ENCODE peak calls at places on chromosomes 3 and 15, in seven cellular contexts. One of them, this sample, is unnamed.
A peak's percentile ranks its signal among the peaks of the same experiment; 100 is the strongest.

GRCh38 chr15:81914734-81915234 is 131.0 kb downstream of the MEX3B start:
- DNase-seq in tibial nerve: no peak
- DNase-seq in ascending aorta: no peak
- DNase-seq in AG10803: no peak
- DNase-seq in body of pancreas: peak; percentile 15
- DNase-seq in stomach: no peak
- DNase-seq in BJ: no peak
- DNase-seq in this sample: no peak

GRCh38 chr3:70358978-70359580 is 46.6 kb upstream of the MDFIC2 start:
- DNase-seq in tibial nerve: peak; percentile 45
- DNase-seq in ascending aorta: no peak
- DNase-seq in AG10803: peak; percentile 34
- DNase-seq in body of pancreas: peak; percentile 12
- DNase-seq in stomach: no peak
- DNase-seq in BJ: no peak
- DNase-seq in this sample: peak; percentile 18

GRCh38 chr15:85318048-85318731 is 62.2 kb upstream of the AKAP13 start:
- DNase-seq in tibial nerve: no peak
- DNase-seq in ascending aorta: no peak
- DNase-seq in AG10803: peak; percentile 92
- DNase-seq in body of pancreas: peak; percentile 28
- DNase-seq in stomach: peak; percentile 38
- DNase-seq in BJ: peak; percentile 89
- DNase-seq in this sample: no peak

GRCh38 chr15:36612063-36612788 is 32.8 kb downstream of the CDIN1 start:
- DNase-seq in tibial nerve: no peak
- DNase-seq in ascending aorta: no peak
- DNase-seq in AG10803: peak; percentile 80
- DNase-seq in body of pancreas: no peak
- DNase-seq in stomach: no peak
- DNase-seq in BJ: peak; percentile 75
- DNase-seq in this sample: peak; percentile 48

GRCh38 chr3:74630602-74631001 is 16.1 kb upstream of the CNTN3 start:
- DNase-seq in tibial nerve: peak; percentile 43
- DNase-seq in ascending aorta: no peak
- DNase-seq in AG10803: peak; percentile 72
- DNase-seq in body of pancreas: no peak
- DNase-seq in stomach: no peak
- DNase-seq in BJ: no peak
- DNase-seq in this sample: no peak

GRCh38 chr3:52120576-52121458 is 33.4 kb downstream of the POC1A start:
- DNase-seq in tibial nerve: no peak
- DNase-seq in ascending aorta: no peak
- DNase-seq in AG10803: no peak
- DNase-seq in body of pancreas: no peak
- DNase-seq in stomach: no peak
- DNase-seq in BJ: no peak
- DNase-seq in this sample: no peak

GRCh38 chr3:159234306-159234705 is 432.5 kb downstream of the MFSD1 start:
- DNase-seq in tibial nerve: no peak
- DNase-seq in ascending aorta: no peak
- DNase-seq in AG10803: peak; percentile 48
- DNase-seq in body of pancreas: no peak
- DNase-seq in stomach: no peak
- DNase-seq in BJ: no peak
- DNase-seq in this sample: peak; percentile 30

GRCh38 chr15:52076889-52077781 is 35.4 kb downstream of the BCL2L10 start:
- DNase-seq in tibial nerve: no peak
- DNase-seq in ascending aorta: no peak
- DNase-seq in AG10803: peak; percentile 72
- DNase-seq in body of pancreas: no peak
- DNase-seq in stomach: no peak
- DNase-seq in BJ: peak; percentile 18
- DNase-seq in this sample: no peak

GRCh38 chr3:194518652-194519051 is 31.9 kb upstream of the ATP13A3 start:
- DNase-seq in tibial nerve: no peak
- DNase-seq in ascending aorta: no peak
- DNase-seq in AG10803: peak; percentile 61
- DNase-seq in body of pancreas: no peak
- DNase-seq in stomach: no peak
- DNase-seq in BJ: peak; percentile 46
- DNase-seq in this sample: no peak

GRCh38 chr15:75864213-75865059 is 21.2 kb downstream of the UBE2Q2 start:
- DNase-seq in tibial nerve: no peak
- DNase-seq in ascending aorta: no peak
- DNase-seq in AG10803: no peak
- DNase-seq in body of pancreas: no peak
- DNase-seq in stomach: no peak
- DNase-seq in BJ: no peak
- DNase-seq in this sample: no peak

GRCh38 chr3:178436773-178437172 is 99.5 kb upstream of the KCNMB2 start:
- DNase-seq in tibial nerve: no peak
- DNase-seq in ascending aorta: no peak
- DNase-seq in AG10803: peak; percentile 87
- DNase-seq in body of pancreas: no peak
- DNase-seq in stomach: no peak
- DNase-seq in BJ: peak; percentile 49
- DNase-seq in this sample: peak; percentile 3

GRCh38 chr3:136728918-136729317 is 23.3 kb downstream of the STAG1 start:
- DNase-seq in tibial nerve: no peak
- DNase-seq in ascending aorta: no peak
- DNase-seq in AG10803: peak; percentile 96
- DNase-seq in body of pancreas: no peak
- DNase-seq in stomach: no peak
- DNase-seq in BJ: peak; percentile 63
- DNase-seq in this sample: peak; percentile 7

GRCh38 chr15:101294731-101295606 is at the start of gene SNRPA1:
- DNase-seq in tibial nerve: peak; percentile 96
- DNase-seq in ascending aorta: peak; percentile 99
- DNase-seq in AG10803: peak; percentile 96
- DNase-seq in body of pancreas: peak; percentile 99
- DNase-seq in stomach: peak; percentile 99
- DNase-seq in BJ: peak; percentile 52
- DNase-seq in this sample: peak; percentile 75

GRCh38 chr15:73912030-73912596 is 14.1 kb upstream of the LOXL1 start:
- DNase-seq in tibial nerve: no peak
- DNase-seq in ascending aorta: no peak
- DNase-seq in AG10803: no peak
- DNase-seq in body of pancreas: no peak
- DNase-seq in stomach: no peak
- DNase-seq in BJ: no peak
- DNase-seq in this sample: no peak

GRCh38 chr3:61908344-61908743 is 347.0 kb downstream of the PTPRG start:
- DNase-seq in tibial nerve: no peak
- DNase-seq in ascending aorta: no peak
- DNase-seq in AG10803: peak; percentile 54
- DNase-seq in body of pancreas: no peak
- DNase-seq in stomach: no peak
- DNase-seq in BJ: peak; percentile 24
- DNase-seq in this sample: no peak

GRCh38 chr15:75884041-75884440 is 19.6 kb upstream of the FBXO22 start:
- DNase-seq in tibial nerve: no peak
- DNase-seq in ascending aorta: no peak
- DNase-seq in AG10803: peak; percentile 51
- DNase-seq in body of pancreas: no peak
- DNase-seq in stomach: no peak
- DNase-seq in BJ: no peak
- DNase-seq in this sample: no peak

GRCh38 chr3:69745503-69745902 is 6.2 kb downstream of the MITF start:
- DNase-seq in tibial nerve: no peak
- DNase-seq in ascending aorta: no peak
- DNase-seq in AG10803: no peak
- DNase-seq in body of pancreas: no peak
- DNase-seq in stomach: no peak
- DNase-seq in BJ: no peak
- DNase-seq in this sample: no peak

GRCh38 chr15:96551722-96552121 is 221.2 kb downstream of the NR2F2 start:
- DNase-seq in tibial nerve: no peak
- DNase-seq in ascending aorta: no peak
- DNase-seq in AG10803: no peak
- DNase-seq in body of pancreas: no peak
- DNase-seq in stomach: no peak
- DNase-seq in BJ: no peak
- DNase-seq in this sample: no peak

GRCh38 chr15:65558997-65559760 is 28.9 kb downstream of the HACD3 start:
- DNase-seq in tibial nerve: no peak
- DNase-seq in ascending aorta: no peak
- DNase-seq in AG10803: no peak
- DNase-seq in body of pancreas: no peak
- DNase-seq in stomach: no peak
- DNase-seq in BJ: no peak
- DNase-seq in this sample: no peak

GRCh38 chr3:80275120-80275519 is 507.3 kb upstream of the ROBO1 start:
- DNase-seq in tibial nerve: no peak
- DNase-seq in ascending aorta: no peak
- DNase-seq in AG10803: no peak
- DNase-seq in body of pancreas: no peak
- DNase-seq in stomach: no peak
- DNase-seq in BJ: no peak
- DNase-seq in this sample: no peak

GRCh38 chr15:73983211-73983727 is 8.8 kb downstream of the STOML1 start:
- DNase-seq in tibial nerve: no peak
- DNase-seq in ascending aorta: peak; percentile 81
- DNase-seq in AG10803: peak; percentile 88
- DNase-seq in body of pancreas: no peak
- DNase-seq in stomach: no peak
- DNase-seq in BJ: no peak
- DNase-seq in this sample: peak; percentile 48

GRCh38 chr3:128725547-128725931 is 444 bp upstream of the RAB7A start:
- DNase-seq in tibial nerve: peak; percentile 22
- DNase-seq in ascending aorta: no peak
- DNase-seq in AG10803: no peak
- DNase-seq in body of pancreas: no peak
- DNase-seq in stomach: no peak
- DNase-seq in BJ: no peak
- DNase-seq in this sample: no peak

GRCh38 chr15:85667491-85668424 is 127.0 kb downstream of the KLHL25 start:
- DNase-seq in tibial nerve: peak; percentile 53
- DNase-seq in ascending aorta: peak; percentile 87
- DNase-seq in AG10803: peak; percentile 99
- DNase-seq in body of pancreas: peak; percentile 55
- DNase-seq in stomach: no peak
- DNase-seq in BJ: peak; percentile 99
- DNase-seq in this sample: peak; percentile 97

GRCh38 chr3:37969601-37970100 is 20.9 kb upstream of the VILL start:
- DNase-seq in tibial nerve: no peak
- DNase-seq in ascending aorta: no peak
- DNase-seq in AG10803: no peak
- DNase-seq in body of pancreas: no peak
- DNase-seq in stomach: no peak
- DNase-seq in BJ: no peak
- DNase-seq in this sample: no peak

GRCh38 chr3:29338981-29339833 is 58.3 kb downstream of the RBMS3 start:
- DNase-seq in tibial nerve: no peak
- DNase-seq in ascending aorta: no peak
- DNase-seq in AG10803: peak; percentile 76
- DNase-seq in body of pancreas: no peak
- DNase-seq in stomach: no peak
- DNase-seq in BJ: no peak
- DNase-seq in this sample: no peak

GRCh38 chr15:80565988-80566387 is 129.1 kb upstream of the ABHD17C start:
- DNase-seq in tibial nerve: no peak
- DNase-seq in ascending aorta: no peak
- DNase-seq in AG10803: no peak
- DNase-seq in body of pancreas: no peak
- DNase-seq in stomach: no peak
- DNase-seq in BJ: no peak
- DNase-seq in this sample: no peak

GRCh38 chr15:59160880-59161593 is 45.6 kb upstream of the LDHAL6B start:
- DNase-seq in tibial nerve: no peak
- DNase-seq in ascending aorta: no peak
- DNase-seq in AG10803: no peak
- DNase-seq in body of pancreas: no peak
- DNase-seq in stomach: no peak
- DNase-seq in BJ: no peak
- DNase-seq in this sample: no peak

GRCh38 chr3:12286927-12287726 is 1.7 kb upstream of the PPARG start:
- DNase-seq in tibial nerve: no peak
- DNase-seq in ascending aorta: peak; percentile 66
- DNase-seq in AG10803: no peak
- DNase-seq in body of pancreas: peak; percentile 15
- DNase-seq in stomach: peak; percentile 49
- DNase-seq in BJ: no peak
- DNase-seq in this sample: no peak
- TF ChIP-seq CTCF in tibial nerve: no peak
- TF ChIP-seq CTCF in ascending aorta: no peak
- TF ChIP-seq CTCF in AG10803: no peak
- TF ChIP-seq CTCF in body of pancreas: no peak
- TF ChIP-seq CTCF in stomach: no peak
- TF ChIP-seq CTCF in BJ: peak; percentile 26
- TF ChIP-seq CTCF in this sample: peak; percentile 22

GRCh38 chr3:53147161-53147902 is 13.7 kb upstream of the PRKCD start:
- DNase-seq in tibial nerve: no peak
- DNase-seq in ascending aorta: no peak
- DNase-seq in AG10803: no peak
- DNase-seq in body of pancreas: no peak
- DNase-seq in stomach: peak; percentile 25
- DNase-seq in BJ: no peak
- DNase-seq in this sample: no peak
- H3K4me3 ChIP-seq in tibial nerve: no peak overlapping the region
- H3K4me3 ChIP-seq in ascending aorta: no peak overlapping the region
- H3K4me3 ChIP-seq in AG10803: no peak overlapping the region
- H3K4me3 ChIP-seq in body of pancreas: no peak overlapping the region
- H3K4me3 ChIP-seq in stomach: no peak overlapping the region
- H3K4me3 ChIP-seq in BJ: no peak overlapping the region
- H3K4me3 ChIP-seq in this sample: no peak overlapping the region

DNA sequence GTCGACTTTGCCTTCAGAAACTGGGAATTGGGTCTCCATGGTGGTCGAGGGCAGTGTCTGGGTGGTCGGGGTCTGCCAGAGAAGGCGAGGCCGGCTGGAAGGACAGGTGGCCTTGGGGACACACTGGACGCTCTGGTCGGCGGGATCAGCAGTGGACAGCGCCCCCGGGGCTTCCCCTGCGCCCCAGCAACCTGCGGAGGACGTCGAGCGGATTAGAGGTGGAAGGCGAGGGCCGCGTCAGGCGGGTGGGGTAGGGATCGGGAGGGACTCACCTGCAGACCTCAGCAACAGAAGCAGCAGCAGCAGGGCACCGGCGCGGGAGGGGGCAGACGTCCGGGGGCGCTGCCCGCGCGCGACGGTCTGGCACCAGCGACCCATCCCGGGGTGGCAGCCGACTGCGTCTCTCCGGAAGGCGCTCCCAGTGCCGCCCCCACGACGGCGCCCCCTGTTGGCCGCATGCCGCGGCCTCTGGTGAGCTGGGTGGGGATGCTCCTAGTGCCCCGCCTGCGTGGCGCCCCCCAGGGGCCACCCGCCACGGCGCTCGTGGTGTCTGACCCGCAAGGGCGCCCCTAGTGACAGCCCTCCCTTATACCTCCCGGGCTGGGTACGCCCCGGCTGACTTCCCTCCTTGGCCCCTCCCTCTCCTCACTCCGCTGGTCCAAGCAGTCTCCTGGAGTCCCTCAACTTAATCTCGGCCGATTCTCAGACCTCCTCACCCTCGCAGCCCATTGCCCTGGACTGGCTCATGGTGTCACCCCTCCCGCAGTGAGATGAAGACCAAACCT is at the start of gene PRSS50:
- DNase-seq in tibial nerve: no peak
- DNase-seq in ascending aorta: peak; percentile 50
- DNase-seq in AG10803: no peak
- DNase-seq in body of pancreas: no peak
- DNase-seq in stomach: peak; percentile 21
- DNase-seq in BJ: no peak
- DNase-seq in this sample: no peak
- TF ChIP-seq CTCF in tibial nerve: no peak
- TF ChIP-seq CTCF in ascending aorta: peak; percentile 30
- TF ChIP-seq CTCF in AG10803: peak; percentile 7
- TF ChIP-seq CTCF in body of pancreas: no peak
- TF ChIP-seq CTCF in stomach: no peak
- TF ChIP-seq CTCF in BJ: peak; percentile 33
- TF ChIP-seq CTCF in this sample: peak; percentile 41

GRCh38 chr3:33658971-33659848 is 58.8 kb downstream of the CLASP2 start:
- DNase-seq in tibial nerve: peak; percentile 56
- DNase-seq in ascending aorta: peak; percentile 64
- DNase-seq in AG10803: peak; percentile 58
- DNase-seq in body of pancreas: peak; percentile 64
- DNase-seq in stomach: peak; percentile 62
- DNase-seq in BJ: peak; percentile 26
- DNase-seq in this sample: peak; percentile 60
- H3K4me3 ChIP-seq in tibial nerve: peak overlapping the region; percentile 38
- H3K4me3 ChIP-seq in ascending aorta: peak overlapping the region; percentile 45
- H3K4me3 ChIP-seq in AG10803: peak overlapping the region; percentile 50
- H3K4me3 ChIP-seq in body of pancreas: peak overlapping the region; percentile 0
- H3K4me3 ChIP-seq in stomach: peak overlapping the region; percentile 40
- H3K4me3 ChIP-seq in BJ: peak overlapping the region; percentile 19
- H3K4me3 ChIP-seq in this sample: peak overlapping the region; percentile 51